ENCODE peak calls at places on chromosomes 6 and 20, in six cellular contexts. O is esophagus muscularis mucosa; E is stomach; K is PC-9; Q is CD4-positive, alpha-beta T cell; L is HCT116. M is an unnamed sample.

GRCh38 chr6:154516276-154516675 is 5.8 kb upstream of the CNKSR3 start:
- DNase-seq in O (no peak), K (no peak), E (no peak), Q (no peak), L (no peak), M (peak; percentile 12)

GRCh38 chr20:20561172-20561571 is 151.3 kb downstream of the RALGAPA2 start:
- DNase-seq in K (no peak), E (no peak), Q (no peak), L (no peak), O (no peak), M (no peak)

GRCh38 chr6:169700296-169700695 is 1.5 kb downstream of the WDR27 start:
- DNase-seq in O (no peak), E (no peak), K (no peak), L (no peak), Q (no peak), M (peak; percentile 26)

GRCh38 chr6:109660526-109660925 is 30.5 kb downstream of the AK9 start:
- DNase-seq in O (no peak), E (no peak), K (no peak), Q (no peak), L (no peak), M (no peak)

GRCh38 chr6:157614026-157614484 is 209.0 kb upstream of the SNX9 start:
- DNase-seq in O (no peak), L (no peak), K (peak; percentile 67), Q (no peak), E (no peak), M (peak; percentile 55)

GRCh38 chr20:59485576-59486250 is 118.6 kb upstream of the PHACTR3 start:
- DNase-seq in O (no peak), L (no peak), K (peak; percentile 6), Q (no peak), E (no peak), M (no peak)

GRCh38 chr20:51639206-51639832 is 96.8 kb upstream of the NFATC2 start:
- DNase-seq in Q (peak; percentile 20), E (peak; percentile 70), K (peak; percentile 47), O (no peak), L (peak; percentile 52), M (peak; percentile 72)

GRCh38 chr6:149897015-149897697 is 757 bp downstream of the RAET1E start:
- DNase-seq in L (peak; percentile 23), E (peak; percentile 78), O (peak; percentile 87), K (peak; percentile 59), Q (no peak), M (peak; percentile 75)

GRCh38 chr6:161226005-161226964 is 47.6 kb downstream of the AGPAT4 start:
- DNase-seq in K (no peak), O (no peak), E (no peak), Q (no peak), L (no peak), M (no peak)

GRCh38 chr20:36591854-36592641 is 13.5 kb upstream of the RAB5IF start:
- DNase-seq in K (peak; percentile 61), E (no peak), L (peak; percentile 22), O (no peak), Q (peak; percentile 41), M (no peak)

GRCh38 chr6:107264357-107264831 is 149.1 kb upstream of the BEND3 start:
- DNase-seq in E (no peak), Q (no peak), O (no peak), K (peak; percentile 84), L (no peak), M (no peak)

GRCh38 chr6:170448317-170448716 is 104.8 kb downstream of the PSMB1 start:
- DNase-seq in L (no peak), O (no peak), E (no peak), Q (no peak), K (no peak), M (no peak)

GRCh38 chr6:110414669-110415296 is 592 bp downstream of the DDO start:
- DNase-seq in L (no peak), O (no peak), E (no peak), K (no peak), Q (no peak), M (no peak)

GRCh38 chr6:39426057-39426592 is 103.6 kb upstream of the KCNK16 start:
- DNase-seq in O (peak; percentile 70), E (no peak), L (no peak), Q (no peak), K (peak; percentile 37), M (no peak)

GRCh38 chr6:152696543-152696942 is 1.2 kb upstream of the MYCT1 start:
- DNase-seq in Q (no peak), O (no peak), E (no peak), K (no peak), L (no peak), M (no peak)

GRCh38 chr6:151209071-151209831 is 30.5 kb upstream of the AKAP12 start:
- DNase-seq in O (no peak), L (peak; percentile 53), Q (no peak), E (no peak), K (no peak), M (no peak)

GRCh38 chr6:157682856-157683481 is 140.1 kb upstream of the SNX9 start:
- DNase-seq in O (no peak), Q (no peak), L (no peak), E (no peak), K (peak; percentile 75), M (no peak)

GRCh38 chr6:100237881-100238280 is 226.8 kb downstream of the SIM1 start:
- DNase-seq in K (no peak), L (no peak), E (no peak), Q (no peak), O (no peak), M (no peak)

GRCh38 chr6:13535306-13535705 is 39.1 kb upstream of the SIRT5 start:
- DNase-seq in L (no peak), O (no peak), E (no peak), Q (no peak), K (no peak), M (no peak)

GRCh38 chr6:93468291-93468690 is 48.9 kb upstream of the EPHA7 start:
- DNase-seq in L (no peak), K (no peak), Q (no peak), O (no peak), E (no peak), M (no peak)

GRCh38 chr6:27847706-27848105 is 64.5 kb downstream of the OR2B2 start:
- DNase-seq in L (no peak), O (no peak), Q (no peak), E (no peak), K (no peak), M (no peak)

DNA sequence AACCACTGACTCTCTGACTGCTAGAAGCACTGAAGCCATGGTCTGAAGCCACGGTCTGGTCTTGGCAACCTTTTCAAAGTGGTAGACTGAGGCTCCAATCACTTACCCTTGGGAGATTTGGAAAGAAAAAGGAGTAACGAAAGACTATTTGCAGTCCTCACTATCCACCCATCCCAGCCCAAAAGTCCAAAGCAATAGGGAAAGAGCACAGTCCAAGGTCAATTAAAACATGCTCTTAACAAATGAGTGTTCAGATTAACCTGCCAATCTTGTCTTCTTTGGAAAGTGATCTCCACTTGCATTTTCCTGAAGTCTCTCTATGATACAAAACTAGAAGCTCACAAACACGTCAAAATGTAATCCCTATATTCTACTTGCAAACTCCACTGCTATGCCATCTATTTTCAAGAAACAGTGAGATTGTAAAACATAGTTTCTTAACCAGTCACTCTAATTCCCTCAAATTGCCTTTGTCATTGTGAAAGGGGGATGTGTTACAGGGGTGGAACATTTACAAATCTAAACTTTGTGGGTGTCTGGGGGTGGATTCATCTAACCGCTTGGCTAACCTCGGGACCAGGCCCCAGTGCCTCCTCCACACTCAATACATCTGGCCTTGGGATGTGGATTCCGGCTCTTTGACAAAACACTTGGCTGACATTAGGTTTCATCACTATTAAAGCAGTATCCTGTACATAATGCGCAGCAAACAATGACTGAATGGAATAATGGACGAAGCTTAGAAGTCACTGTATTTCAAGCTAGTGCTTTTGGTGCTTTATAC is 56.4 kb downstream of the B4GALT5 start:
- DNase-seq in Q (no peak), O (no peak), E (no peak), K (no peak), L (no peak), M (no peak)
- TF ChIP-seq CTCF in Q (no peak), O (no peak), E (no peak), K (no peak), L (no peak), M (no peak)

DNA sequence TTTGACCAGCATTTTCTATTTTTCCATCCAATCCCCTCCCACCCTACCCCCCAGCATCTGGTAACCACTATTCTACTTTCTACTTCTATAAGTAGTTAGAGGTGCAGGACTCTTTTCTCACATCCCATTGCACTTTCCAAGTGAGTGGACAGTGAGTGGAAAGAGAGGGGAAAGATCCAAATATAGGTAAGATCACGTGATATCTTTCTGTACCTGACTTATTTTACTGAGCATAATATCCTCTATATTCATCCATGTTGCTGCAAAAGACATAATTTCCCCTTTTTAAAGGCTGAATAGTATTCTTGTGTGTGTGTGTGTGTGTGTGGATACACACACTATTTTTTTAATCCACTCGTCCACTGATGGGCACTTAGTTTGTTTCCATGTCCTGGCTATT is 18.1 kb downstream of the RBM24 start:
- DNase-seq in K (no peak), E (no peak), Q (no peak), L (no peak), O (no peak), M (no peak)
- H3K27ac ChIP-seq in K (no peak overlapping the region), E (no peak overlapping the region), Q (no peak overlapping the region), L (no peak overlapping the region), O (no peak overlapping the region), M (no peak overlapping the region)

GRCh38 chr6:25886066-25886465 is 12.0 kb upstream of the SLC17A3 start:
- DNase-seq in Q (no peak), K (no peak), O (no peak), L (no peak), E (no peak), M (no peak)

GRCh38 chr6:25892877-25893276 is 18.8 kb upstream of the SLC17A3 start:
- DNase-seq in K (no peak), Q (no peak), L (no peak), O (no peak), E (no peak), M (no peak)

GRCh38 chr6:25893778-25894177 is 19.7 kb upstream of the SLC17A3 start:
- DNase-seq in O (no peak), L (no peak), E (no peak), K (no peak), Q (no peak), M (no peak)

GRCh38 chr6:25895773-25896172 is 21.7 kb upstream of the SLC17A3 start:
- DNase-seq in E (no peak), O (no peak), K (no peak), Q (no peak), L (no peak), M (no peak)

GRCh38 chr6:25889877-25890853 is 16.1 kb upstream of the SLC17A3 start:
- DNase-seq in K (peak; percentile 42), O (no peak), E (no peak), L (peak; percentile 27), Q (no peak), M (peak; percentile 57)
- TF ChIP-seq CTCF in K (peak; percentile 72), O (peak; percentile 20), E (no peak), L (peak; percentile 67), Q (peak; percentile 39), M (peak; percentile 21)

GRCh38 chr20:43955244-43956191 is 40.9 kb downstream of the TOX2 start:
- DNase-seq in E (no peak), Q (peak; percentile 19), K (peak; percentile 99), O (no peak), L (peak; percentile 87), M (no peak)

GRCh38 chr20:43957392-43957791 is 42.7 kb downstream of the TOX2 start:
- DNase-seq in Q (no peak), K (peak; percentile 74), L (no peak), O (no peak), E (no peak), M (no peak)

GRCh38 chr20:43953919-43954617 is 39.4 kb downstream of the TOX2 start:
- DNase-seq in E (no peak), O (no peak), K (no peak), Q (no peak), L (no peak), M (no peak)

GRCh38 chr20:43958626-43959025 is 44.0 kb downstream of the TOX2 start:
- DNase-seq in L (no peak), Q (no peak), O (no peak), E (no peak), K (no peak), M (no peak)

GRCh38 chr20:43954704-43955243 is 40.1 kb downstream of the TOX2 start:
- DNase-seq in O (no peak), E (no peak), K (no peak), L (no peak), Q (no peak), M (no peak)
- H3K27ac ChIP-seq in O (peak overlapping the region; percentile 48), E (no peak overlapping the region), K (peak overlapping the region; percentile 97), L (peak overlapping the region; percentile 88), Q (no peak overlapping the region), M (no peak overlapping the region)

M was measured in colonic mucosa.